ENCODE peak calls at places on chromosomes 2 and 18, in five cellular contexts. U is B cell, F is stomach, I is K562, H is endodermal cell. E is an unnamed sample.

GRCh38 chr18:30487962-30488361 is 554.6 kb downstream of the DSC3 start:
- DNase-seq in U (no peak), F (no peak), I (no peak), H (no peak), E (no peak)

GRCh38 chr2:108396845-108397244 is 19.1 kb downstream of the SULT1C4 start:
- DNase-seq in U (no peak), F (no peak), H (peak; percentile 83), I (no peak), E (no peak)

GRCh38 chr2:151914989-151915628 is 86.9 kb upstream of the ARL5A start:
- DNase-seq in H (peak; percentile 62), I (no peak), F (no peak), U (no peak), E (no peak)

GRCh38 chr2:63506350-63506749 is 81.9 kb downstream of the WDPCP start:
- DNase-seq in I (no peak), U (no peak), H (no peak), F (no peak), E (no peak)

GRCh38 chr2:146119586-146119985 is 1599.7 kb upstream of the ZEB2 start:
- DNase-seq in I (no peak), H (no peak), F (no peak), U (no peak), E (no peak)

GRCh38 chr18:27769152-27769551 is 407.8 kb downstream of the CDH2 start:
- DNase-seq in I (no peak), U (no peak), F (no peak), H (no peak), E (no peak)

GRCh38 chr2:47346669-47347068 is 56.3 kb upstream of the MSH2 start:
- DNase-seq in U (no peak), H (no peak), F (no peak), I (no peak), E (no peak)

GRCh38 chr2:182868423-182868822 is 2.0 kb upstream of the FRZB start:
- DNase-seq in F (no peak), U (no peak), I (no peak), H (no peak), E (peak; percentile 14)

GRCh38 chr2:46379213-46380037 is 82.2 kb downstream of the EPAS1 start:
- DNase-seq in U (no peak), I (no peak), F (no peak), H (peak; percentile 36), E (no peak)

GRCh38 chr2:3519255-3520190 is at the start of gene ADI1:
- DNase-seq in F (peak; percentile 89), U (peak; percentile 83), I (peak; percentile 80), H (peak; percentile 94), E (peak; percentile 87)

GRCh38 chr18:27685807-27686412 is 491.0 kb downstream of the CDH2 start:
- DNase-seq in U (no peak), F (peak; percentile 36), H (peak; percentile 66), I (peak; percentile 16), E (no peak)

GRCh38 chr2:233989221-233989620 is 61.3 kb upstream of the SPP2 start:
- DNase-seq in U (no peak), H (no peak), F (no peak), I (no peak), E (no peak)

GRCh38 chr2:157486596-157487270 is 42.8 kb upstream of the CYTIP start:
- DNase-seq in F (no peak), H (no peak), I (no peak), U (no peak), E (no peak)

GRCh38 chr2:200253631-200254030 is 52.9 kb upstream of the SPATS2L start:
- DNase-seq in I (no peak), F (no peak), U (no peak), H (no peak), E (no peak)

GRCh38 chr2:80326214-80326613 is 21.7 kb upstream of the LRRTM1 start:
- DNase-seq in F (no peak), U (no peak), I (peak; percentile 12), H (no peak), E (no peak)

GRCh38 chr2:23669413-23670244 is 257.3 kb downstream of the ATAD2B start:
- DNase-seq in I (no peak), H (peak; percentile 67), U (no peak), F (peak; percentile 36), E (peak; percentile 48)

GRCh38 chr2:120228503-120228902 is 5.3 kb upstream of the TMEM185B start:
- DNase-seq in U (no peak), F (no peak), H (no peak), I (no peak), E (peak; percentile 19)

GRCh38 chr2:41572154-41572553 is 475.7 kb upstream of the PKDCC start:
- DNase-seq in H (no peak), F (no peak), U (no peak), I (no peak), E (no peak)

GRCh38 chr2:147182260-147182659 is 662.6 kb upstream of the ACVR2A start:
- DNase-seq in U (no peak), F (peak; percentile 58), H (no peak), I (no peak), E (peak; percentile 30)

DNA sequence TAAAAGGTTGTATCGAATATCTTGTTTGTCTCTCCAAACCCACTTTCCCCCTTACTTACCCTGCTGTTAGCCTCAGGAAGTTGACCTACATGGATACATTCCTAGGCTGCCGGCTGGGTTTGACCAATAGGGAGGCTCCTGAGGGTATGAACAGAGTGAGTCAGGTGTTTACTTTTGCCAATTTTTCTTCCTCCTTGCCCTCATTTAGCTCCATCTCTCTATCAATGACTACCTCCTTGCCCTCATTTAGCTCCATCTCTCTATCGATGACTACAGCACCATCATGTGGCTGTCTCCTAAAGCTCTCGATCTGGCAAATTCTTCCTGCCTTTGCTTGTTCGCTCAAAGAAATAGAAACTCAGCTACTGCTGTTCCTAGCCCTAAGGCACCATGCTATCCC is 571.9 kb upstream of the CRIM1 start:
- DNase-seq in F (no peak), H (no peak), U (no peak), I (peak; percentile 1), E (no peak)
- TF ChIP-seq CTCF in F (no peak), H (peak; percentile 37), U (no peak), I (no peak), E (no peak)

DNA sequence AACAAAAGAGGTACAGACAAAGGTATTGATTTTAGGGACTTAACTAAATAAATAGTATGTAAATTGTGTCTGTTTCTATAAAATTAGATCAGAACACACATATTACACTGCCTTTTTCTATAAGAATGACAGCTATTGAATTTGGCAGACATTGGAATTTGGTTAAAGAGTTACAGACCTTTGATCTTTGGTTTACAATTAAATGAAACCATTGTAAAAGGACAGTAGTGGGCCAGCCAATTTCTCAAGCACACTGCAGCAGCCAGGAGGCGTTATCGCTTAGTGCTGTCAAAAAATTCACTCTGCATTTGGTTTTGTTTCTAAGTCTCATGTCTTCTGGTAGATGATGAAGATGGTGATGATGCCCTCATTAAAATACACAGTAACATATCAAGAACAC is 175.9 kb downstream of the NR4A2 start:
- DNase-seq in F (no peak), I (no peak), U (no peak), H (no peak), E (peak; percentile 9)
- TF ChIP-seq CTCF in F (peak; percentile 26), I (no peak), U (no peak), H (peak; percentile 68), E (peak; percentile 7)

DNA sequence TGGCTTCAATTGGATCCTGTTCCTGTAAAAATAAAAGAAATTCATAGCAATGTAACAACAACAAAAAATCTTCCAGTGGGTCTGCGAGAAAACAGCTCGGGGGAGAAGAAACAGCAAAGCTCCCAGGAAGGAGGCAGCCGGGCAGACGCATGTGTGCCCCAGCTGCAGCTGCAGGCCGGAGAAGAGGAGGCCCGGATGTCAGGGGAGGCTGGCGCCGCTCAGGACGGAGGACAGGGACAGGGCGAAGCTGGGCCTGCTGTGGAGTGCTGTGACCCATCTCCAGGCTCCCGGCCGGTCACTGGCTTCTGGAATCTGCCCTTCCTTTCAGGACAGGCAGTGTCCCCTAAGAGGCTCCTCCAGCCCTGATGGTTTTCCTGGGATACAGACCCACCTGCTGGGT is 145.6 kb upstream of the TWIST2 start:
- DNase-seq in U (no peak), F (no peak), H (no peak), I (no peak), E (no peak)
- TF ChIP-seq CTCF in U (no peak), F (no peak), H (no peak), I (no peak), E (no peak)

GRCh38 chr2:132037527-132038178 is 124.1 kb downstream of the ANKRD30BL start:
- DNase-seq in U (no peak), I (peak; percentile 9), H (peak; percentile 89), F (no peak), E (no peak)
- TF ChIP-seq CTCF in U (no peak), I (no peak), H (peak; percentile 32), F (no peak), E (no peak)

DNA sequence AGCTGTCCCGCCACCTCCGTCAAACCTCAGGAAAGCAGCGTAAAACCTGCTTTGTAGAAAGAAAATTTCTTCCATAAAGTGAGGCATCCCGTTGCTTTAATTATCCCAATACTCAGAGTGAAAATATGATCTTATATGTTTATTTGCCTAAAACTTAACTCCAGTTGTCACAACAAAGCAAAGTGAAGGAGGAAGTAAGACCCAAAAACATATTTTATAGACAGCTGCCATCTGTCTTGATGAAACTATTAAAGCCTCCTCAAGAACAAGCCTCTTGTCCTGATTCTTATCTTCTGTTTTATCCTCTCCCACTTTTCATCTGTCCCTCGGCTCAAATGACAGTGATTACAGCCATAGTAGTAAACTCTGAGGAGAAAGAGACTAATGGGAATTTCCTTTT is 28.9 kb upstream of the LPIN2 start:
- DNase-seq in U (no peak), H (no peak), I (no peak), F (no peak), E (no peak)
- TF ChIP-seq CTCF in U (no peak), H (no peak), I (no peak), F (no peak), E (no peak)

E was measured in transverse colon.